ENCODE peak calls at places on chromosome 13, in nine cellular contexts. G is aorta; J is AG20443; U is NCI-H748 treated with DMSO at 0.1 percent for 48 hours; I is foreskin melanocyte; Z is immature natural killer cell; D is activated naive CD8-positive, alpha-beta T cell treated with anti-CD3 and anti-CD28 coated beads for 36 hours; K is neural progenitor cell; Q is stimulated activated CD4-positive, alpha-beta T cell treated with anti-CD3 and anti-CD28 coated beads, Interleukin-1b, Interleukin-23, amount 100 ng/mL, for 24 hours. P is an unnamed sample.

GRCh38 chr13:50274181-50274580 is 258.9 kb downstream of the KCNRG start:
- DNase-seq in G (no peak), J (no peak), U (no peak), I (no peak), Z (no peak), D (no peak), K (no peak), Q (no peak), P (no peak)

GRCh38 chr13:39217471-39217870 is 179.2 kb downstream of the NHLRC3 start:
- DNase-seq in G (no peak), J (no peak), U (no peak), I (peak), Z (no peak), D (no peak), K (no peak), Q (no peak), P (no peak)

GRCh38 chr13:40116008-40116407 is 460.5 kb downstream of the COG6 start:
- DNase-seq in G (peak), J (peak), U (no peak), I (peak), Z (peak), D (no peak), K (no peak), Q (no peak), P (no peak)

GRCh38 chr13:28452755-28453154 is 42.2 kb downstream of the FLT1 start:
- DNase-seq in G (no peak), J (no peak), U (no peak), I (no peak), Z (no peak), D (no peak), K (no peak), Q (no peak), P (no peak)

GRCh38 chr13:45456196-45456972 is 8.4 kb upstream of the COG3 start:
- DNase-seq in G (no peak), J (peak), U (no peak), I (no peak), Z (no peak), D (no peak), K (no peak), Q (no peak), P (no peak)

GRCh38 chr13:85828094-85828684 is 29.0 kb upstream of the SLITRK6 start:
- DNase-seq in G (no peak), J (peak), U (no peak), I (no peak), Z (no peak), D (no peak), K (peak), Q (no peak), P (no peak)

GRCh38 chr13:103349664-103350063 is 283.4 kb upstream of the SLC10A2 start:
- DNase-seq in G (no peak), J (no peak), U (no peak), I (no peak), Z (no peak), D (no peak), K (no peak), Q (no peak), P (no peak)

GRCh38 chr13:110317496-110318195 is 10.6 kb downstream of the COL4A2 start:
- DNase-seq in G (no peak), J (no peak), U (no peak), I (no peak), Z (no peak), D (no peak), K (no peak), Q (no peak), P (no peak)

GRCh38 chr13:106468207-106468606 is 67.3 kb downstream of the EFNB2 start:
- DNase-seq in G (peak), J (no peak), U (no peak), I (no peak), Z (no peak), D (no peak), K (no peak), Q (no peak), P (no peak)

GRCh38 chr13:46982856-46983582 is 86.2 kb upstream of the HTR2A start:
- DNase-seq in G (no peak), J (no peak), U (no peak), I (no peak), Z (peak), D (no peak), K (no peak), Q (no peak), P (no peak)

GRCh38 chr13:46181799-46182490 is at the start of gene LCP1:
- DNase-seq in G (no peak), J (no peak), U (no peak), I (no peak), Z (peak), D (peak), K (no peak), Q (peak), P (peak)

GRCh38 chr13:27920677-27921420 is 1.0 kb downstream of the PDX1 start:
- DNase-seq in G (no peak), J (peak), U (peak), I (no peak), Z (no peak), D (peak), K (peak), Q (no peak), P (no peak)

GRCh38 chr13:99792079-99792921 is 179.3 kb downstream of the ZIC5 start:
- DNase-seq in G (no peak), J (no peak), U (no peak), I (no peak), Z (no peak), D (no peak), K (peak), Q (no peak), P (no peak)

GRCh38 chr13:28532226-28533048 is 37.5 kb upstream of the FLT1 start:
- DNase-seq in G (no peak), J (peak), U (no peak), I (no peak), Z (no peak), D (no peak), K (peak), Q (no peak), P (no peak)

GRCh38 chr13:75830842-75831241 is 194.7 kb downstream of the LMO7 start:
- DNase-seq in G (no peak), J (peak), U (no peak), I (no peak), Z (no peak), D (no peak), K (no peak), Q (no peak), P (no peak)

GRCh38 chr13:49502954-49503353 is 7.2 kb downstream of the PHF11 start:
- DNase-seq in G (no peak), J (peak), U (no peak), I (no peak), Z (no peak), D (no peak), K (no peak), Q (no peak), P (no peak)

GRCh38 chr13:80547885-80548284 is 207.0 kb upstream of the SPRY2 start:
- DNase-seq in G (no peak), J (no peak), U (no peak), I (no peak), Z (no peak), D (no peak), K (no peak), Q (no peak), P (no peak)

GRCh38 chr13:60174113-60174512 is 10.4 kb upstream of the DIAPH3 start:
- DNase-seq in G (no peak), J (no peak), U (no peak), I (no peak), Z (no peak), D (no peak), K (no peak), Q (no peak), P (no peak)

GRCh38 chr13:96816874-96817273 is 177.4 kb downstream of the OXGR1 start:
- DNase-seq in G (no peak), J (no peak), U (peak), I (no peak), Z (no peak), D (no peak), K (peak), Q (no peak), P (no peak)

GRCh38 chr13:114124921-114125320 is 7.5 kb downstream of the RASA3 start:
- DNase-seq in G (no peak), J (peak), U (no peak), I (no peak), Z (peak), D (peak), K (no peak), Q (no peak), P (no peak)

GRCh38 chr13:80340643-80341097 is 256 bp downstream of the SPRY2 start:
- DNase-seq in G (peak), J (no peak), U (peak), I (no peak), Z (no peak), D (peak), K (no peak), Q (no peak), P (no peak)

GRCh38 chr13:51955841-51956603 is 55.2 kb downstream of the ATP7B start:
- DNase-seq in G (no peak), J (no peak), U (no peak), I (no peak), Z (no peak), D (no peak), K (no peak), Q (no peak), P (no peak)

GRCh38 chr13:49315036-49315565 is 67.4 kb downstream of the CDADC1 start:
- DNase-seq in G (no peak), J (no peak), U (no peak), I (no peak), Z (no peak), D (no peak), K (no peak), Q (no peak), P (no peak)

GRCh38 chr13:45341799-45342584 is 1.0 kb upstream of the TPT1 start:
- DNase-seq in G (peak), J (no peak), U (peak), I (peak), Z (no peak), D (no peak), K (no peak), Q (no peak), P (no peak)

GRCh38 chr13:30319130-30319529 is 11.8 kb upstream of the KATNAL1 start:
- DNase-seq in G (no peak), J (no peak), U (peak), I (no peak), Z (no peak), D (no peak), K (no peak), Q (no peak), P (no peak)

GRCh38 chr13:30142502-30143211 is 164.7 kb downstream of the KATNAL1 start:
- DNase-seq in G (peak), J (peak), U (no peak), I (peak), Z (no peak), D (no peak), K (no peak), Q (no peak), P (no peak)

GRCh38 chr13:87087741-87088140 is 583.4 kb upstream of the SLITRK5 start:
- DNase-seq in G (no peak), J (no peak), U (no peak), I (no peak), Z (no peak), D (no peak), K (no peak), Q (no peak), P (no peak)

GRCh38 chr13:49935171-49936084 is 712 bp downstream of the SPRYD7 start:
- DNase-seq in G (no peak), J (peak), U (peak), I (peak), Z (peak), D (peak), K (peak), Q (no peak), P (no peak)

GRCh38 chr13:99686157-99686572 is 184.9 kb downstream of the TM9SF2 start:
- DNase-seq in G (no peak), J (peak), U (no peak), I (no peak), Z (no peak), D (no peak), K (peak), Q (no peak), P (no peak)

GRCh38 chr13:53127378-53127777 is 98.8 kb downstream of the OLFM4 start:
- DNase-seq in G (no peak), J (no peak), U (no peak), I (no peak), Z (no peak), D (no peak), K (no peak), Q (no peak), P (no peak)

GRCh38 chr13:106602178-106602577 is 34.2 kb upstream of the ARGLU1 start:
- DNase-seq in G (no peak), J (no peak), U (peak), I (no peak), Z (no peak), D (no peak), K (no peak), Q (no peak), P (no peak)

GRCh38 chr13:84405286-84405685 is 523.0 kb upstream of the SLITRK1 start:
- DNase-seq in G (no peak), J (no peak), U (no peak), I (no peak), Z (no peak), D (no peak), K (no peak), Q (no peak), P (no peak)

GRCh38 chr13:48629282-48629681 is 24.4 kb upstream of the CYSLTR2 start:
- DNase-seq in G (no peak), J (no peak), U (no peak), I (peak), Z (no peak), D (no peak), K (no peak), Q (no peak), P (no peak)

GRCh38 chr13:62611343-62611742 is 1195.7 kb upstream of the PCDH20 start:
- DNase-seq in G (no peak), J (no peak), U (no peak), I (no peak), Z (no peak), D (no peak), K (no peak), Q (no peak), P (no peak)

GRCh38 chr13:40211586-40211968 is 454.9 kb downstream of the FOXO1 start:
- DNase-seq in G (no peak), J (no peak), U (no peak), I (no peak), Z (no peak), D (no peak), K (no peak), Q (no peak), P (no peak)

GRCh38 chr13:114106991-114107685 is 25.3 kb downstream of the RASA3 start:
- DNase-seq in G (peak), J (no peak), U (no peak), I (no peak), Z (no peak), D (no peak), K (no peak), Q (no peak), P (no peak)

GRCh38 chr13:51721485-51721884 is 82.5 kb downstream of the DHRS12 start:
- DNase-seq in G (peak), J (no peak), U (no peak), I (no peak), Z (no peak), D (no peak), K (no peak), Q (no peak), P (no peak)